ENCODE peak calls at places on chromosomes 11 and 22, in seven cellular contexts. X is esophagus squamous epithelium, O is colonic mucosa, Y is AG04450, B is T47D, L is putamen, A is RCC 7860. R is an unnamed sample.

GRCh38 chr22:44869196-44869595 is 116.8 kb downstream of the ARHGAP8 start:
- DNase-seq in Y (no peak), B (no peak), A (no peak), O (no peak), X (no peak), L (no peak), R (no peak)

GRCh38 chr11:123362941-123363340 is 67.1 kb upstream of the GRAMD1B start:
- DNase-seq in X (no peak), O (no peak), A (no peak), Y (no peak), B (no peak), L (no peak), R (no peak)

GRCh38 chr22:21766933-21767462 is 31.4 kb upstream of the YPEL1 start:
- DNase-seq in A (no peak), Y (no peak), X (no peak), O (no peak), B (no peak), L (no peak), R (no peak)

GRCh38 chr22:38927033-38927789 is 30.2 kb upstream of the APOBEC3A start:
- DNase-seq in X (no peak), O (peak), B (no peak), Y (no peak), A (no peak), L (peak), R (peak)

GRCh38 chr11:103872748-103873147 is 163.7 kb upstream of the DDI1 start:
- DNase-seq in Y (no peak), O (no peak), L (no peak), A (no peak), B (no peak), X (no peak), R (no peak)

GRCh38 chr11:116641561-116642045 is 131.2 kb downstream of the BUD13 start:
- DNase-seq in X (no peak), Y (no peak), A (no peak), L (no peak), O (peak), B (peak), R (peak)

GRCh38 chr11:134252539-134253188 is 488 bp downstream of the THYN1 start:
- DNase-seq in O (peak), B (no peak), L (no peak), A (no peak), X (no peak), Y (no peak), R (no peak)

GRCh38 chr11:67054851-67055523 is 1.7 kb upstream of the RHOD start:
- DNase-seq in O (peak), Y (no peak), X (no peak), B (peak), A (peak), L (peak), R (peak)

GRCh38 chr22:23380230-23380573 is 199.9 kb downstream of the IGLL1 start:
- DNase-seq in L (no peak), Y (no peak), B (no peak), X (no peak), O (no peak), A (no peak), R (no peak)

GRCh38 chr22:21937041-21937820 is 15.4 kb downstream of the PPM1F start:
- DNase-seq in L (peak), X (no peak), O (peak), B (no peak), A (no peak), Y (no peak), R (peak)

GRCh38 chr11:19101803-19102520 is 15.0 kb upstream of the ZDHHC13 start:
- DNase-seq in B (no peak), X (no peak), L (no peak), A (no peak), O (peak), Y (no peak), R (no peak)

GRCh38 chr11:82980292-82980691 is 78.8 kb downstream of the DDIAS start:
- DNase-seq in L (no peak), O (no peak), A (peak), Y (peak), X (no peak), B (no peak), R (no peak)

GRCh38 chr11:130413383-130414106 is 14.9 kb downstream of the ADAMTS8 start:
- DNase-seq in A (peak), L (no peak), Y (peak), O (no peak), X (no peak), B (no peak), R (no peak)

GRCh38 chr11:31601635-31602282 is 92.2 kb downstream of the ELP4 start:
- DNase-seq in Y (no peak), X (no peak), A (no peak), O (no peak), B (no peak), L (no peak), R (no peak)

GRCh38 chr22:44538518-44539315 is 40.7 kb upstream of the RTL6 start:
- DNase-seq in B (no peak), O (no peak), A (no peak), X (no peak), Y (no peak), L (no peak), R (no peak)

GRCh38 chr11:128610765-128611617 is 23.6 kb upstream of the ETS1 start:
- DNase-seq in X (peak), B (no peak), Y (no peak), L (no peak), A (no peak), O (no peak), R (no peak)

GRCh38 chr11:70916321-70916720 is 336.1 kb downstream of the SHANK2 start:
- DNase-seq in B (no peak), X (no peak), A (no peak), L (no peak), Y (no peak), O (no peak), R (no peak)

GRCh38 chr11:120180571-120181445 is 30.0 kb upstream of the OAF start:
- DNase-seq in O (peak), X (no peak), L (peak), B (no peak), A (peak), Y (no peak), R (peak)

GRCh38 chr11:111205622-111206385 is 39.7 kb upstream of the POU2AF2 start:
- DNase-seq in B (no peak), L (no peak), A (no peak), X (no peak), Y (no peak), O (no peak), R (no peak)

GRCh38 chr11:134414772-134415765 is 3.0 kb upstream of the B3GAT1 start:
- DNase-seq in O (no peak), A (no peak), B (no peak), L (peak), X (no peak), Y (no peak), R (no peak)

GRCh38 chr22:18966748-18967147 is 30.7 kb upstream of the PRODH start:
- DNase-seq in B (no peak), X (no peak), L (no peak), A (no peak), O (no peak), Y (no peak), R (no peak)

GRCh38 chr11:32341676-32342613 is 93.4 kb downstream of the WT1 start:
- DNase-seq in L (no peak), B (no peak), X (no peak), Y (no peak), O (no peak), A (no peak), R (no peak)

GRCh38 chr11:93736129-93736528 is 5.2 kb downstream of the TAF1D start:
- DNase-seq in Y (no peak), A (no peak), X (no peak), B (no peak), L (no peak), O (no peak), R (no peak)

GRCh38 chr11:82105331-82105992 is 628.2 kb downstream of the FAM181B start:
- DNase-seq in Y (no peak), L (peak), X (no peak), B (no peak), A (no peak), O (no peak), R (no peak)

GRCh38 chr11:118497831-118498230 is 29.4 kb upstream of the TTC36 start:
- DNase-seq in X (no peak), O (no peak), B (no peak), Y (no peak), L (no peak), A (no peak), R (no peak)

GRCh38 chr11:30826911-30827310 is 240.8 kb upstream of the MPPED2 start:
- DNase-seq in L (no peak), B (no peak), X (no peak), A (no peak), Y (no peak), O (no peak), R (no peak)

GRCh38 chr11:27621440-27622161 is 78.7 kb downstream of the BDNF start:
- DNase-seq in X (no peak), O (no peak), Y (no peak), L (no peak), A (no peak), B (no peak), R (no peak)

GRCh38 chr11:59610289-59610688 is 5.3 kb downstream of the OSBP start:
- DNase-seq in X (no peak), O (no peak), L (no peak), Y (no peak), A (no peak), B (no peak), R (no peak)

GRCh38 chr11:128745296-128746183 is 51.7 kb downstream of the FLI1 start:
- DNase-seq in B (no peak), A (no peak), X (no peak), Y (no peak), L (no peak), O (no peak), R (no peak)

GRCh38 chr11:70863186-70863585 is 389.2 kb downstream of the SHANK2 start:
- DNase-seq in X (no peak), Y (no peak), O (no peak), L (no peak), A (no peak), B (no peak), R (no peak)

GRCh38 chr11:119729581-119730346 is 764 bp upstream of the NECTIN1 start:
- DNase-seq in B (peak), O (peak), X (no peak), L (peak), A (no peak), Y (peak), R (peak)

GRCh38 chr22:18034076-18034475 is 9.7 kb upstream of the MICAL3 start:
- DNase-seq in X (no peak), L (no peak), A (no peak), Y (no peak), B (no peak), O (no peak), R (no peak)

GRCh38 chr11:110463153-110463552 is 33.4 kb downstream of the FDX1 start:
- DNase-seq in X (no peak), B (no peak), A (no peak), Y (peak), L (peak), O (peak), R (peak)

GRCh38 chr11:14506532-14506931 is 6.9 kb upstream of the COPB1 start:
- DNase-seq in L (no peak), A (no peak), B (no peak), X (no peak), O (no peak), Y (no peak), R (no peak)

GRCh38 chr11:65274734-65275682 is 13.2 kb downstream of the POLA2 start:
- DNase-seq in L (peak), O (peak), Y (peak), X (no peak), B (peak), A (peak), R (peak)

GRCh38 chr11:27807594-27807993 is 107.3 kb upstream of the BDNF start:
- DNase-seq in A (no peak), O (no peak), L (no peak), X (no peak), Y (peak), B (no peak), R (no peak)

GRCh38 chr22:19447388-19448075 is at the start of gene C22orf39:
- DNase-seq in X (peak), Y (peak), O (peak), A (peak), L (peak), B (peak), R (peak)

GRCh38 chr22:31944700-31945477 is 554 bp downstream of the YWHAH start:
- DNase-seq in X (no peak), Y (no peak), B (no peak), O (peak), A (no peak), L (no peak), R (peak)

R was measured in lung.